ENCODE peak calls at places on chromosome 22, in seven cellular contexts. One of them, this sample, is unnamed.

GRCh38 chr22:41229730-41230398 is 10.9 kb downstream of the CHADL start:
- DNase-seq in fibroblast of lung: no peak
- DNase-seq in PC-9: no peak
- DNase-seq in GM23338: no peak
- DNase-seq in GM12878: no peak
- DNase-seq in HCT116: no peak
- DNase-seq in PC-3: no peak
- DNase-seq in this sample: no peak

GRCh38 chr22:48099251-48099650 is 1336.8 kb downstream of the TBC1D22A start:
- DNase-seq in fibroblast of lung: no peak
- DNase-seq in PC-9: no peak
- DNase-seq in GM23338: no peak
- DNase-seq in GM12878: no peak
- DNase-seq in HCT116: no peak
- DNase-seq in PC-3: no peak
- DNase-seq in this sample: no peak

GRCh38 chr22:33652596-33652995 is 267.7 kb downstream of the LARGE1 start:
- DNase-seq in fibroblast of lung: peak
- DNase-seq in PC-9: peak
- DNase-seq in GM23338: no peak
- DNase-seq in GM12878: no peak
- DNase-seq in HCT116: no peak
- DNase-seq in PC-3: no peak
- DNase-seq in this sample: no peak

GRCh38 chr22:19797086-19797485 is 36.5 kb downstream of the TBX1 start:
- DNase-seq in fibroblast of lung: no peak
- DNase-seq in PC-9: no peak
- DNase-seq in GM23338: no peak
- DNase-seq in GM12878: no peak
- DNase-seq in HCT116: no peak
- DNase-seq in PC-3: no peak
- DNase-seq in this sample: no peak

GRCh38 chr22:44348963-44349950 is 36.5 kb upstream of the SHISAL1 start:
- DNase-seq in fibroblast of lung: no peak
- DNase-seq in PC-9: no peak
- DNase-seq in GM23338: no peak
- DNase-seq in GM12878: no peak
- DNase-seq in HCT116: no peak
- DNase-seq in PC-3: no peak
- DNase-seq in this sample: no peak

GRCh38 chr22:20164863-20165262 is 14.0 kb upstream of the CCDC188 start:
- DNase-seq in fibroblast of lung: no peak
- DNase-seq in PC-9: no peak
- DNase-seq in GM23338: no peak
- DNase-seq in GM12878: no peak
- DNase-seq in HCT116: no peak
- DNase-seq in PC-3: no peak
- DNase-seq in this sample: no peak

GRCh38 chr22:20211997-20212753 is 55.9 kb downstream of the RTN4R start:
- DNase-seq in fibroblast of lung: peak
- DNase-seq in PC-9: no peak
- DNase-seq in GM23338: no peak
- DNase-seq in GM12878: no peak
- DNase-seq in HCT116: peak
- DNase-seq in PC-3: no peak
- DNase-seq in this sample: no peak

GRCh38 chr22:33108037-33108436 is 49.9 kb upstream of the SYN3 start:
- DNase-seq in fibroblast of lung: no peak
- DNase-seq in PC-9: no peak
- DNase-seq in GM23338: no peak
- DNase-seq in GM12878: no peak
- DNase-seq in HCT116: no peak
- DNase-seq in PC-3: no peak
- DNase-seq in this sample: no peak

GRCh38 chr22:24066872-24067271 is 55.8 kb downstream of the CABIN1 start:
- DNase-seq in fibroblast of lung: no peak
- DNase-seq in PC-9: no peak
- DNase-seq in GM23338: no peak
- DNase-seq in GM12878: no peak
- DNase-seq in HCT116: no peak
- DNase-seq in PC-3: no peak
- DNase-seq in this sample: no peak

GRCh38 chr22:42282252-42282942 is 11.9 kb upstream of the TCF20 start:
- DNase-seq in fibroblast of lung: no peak
- DNase-seq in PC-9: no peak
- DNase-seq in GM23338: no peak
- DNase-seq in GM12878: no peak
- DNase-seq in HCT116: no peak
- DNase-seq in PC-3: no peak
- DNase-seq in this sample: no peak

GRCh38 chr22:48492371-48493320 is 1335.0 kb downstream of the BRD1 start:
- DNase-seq in fibroblast of lung: peak
- DNase-seq in PC-9: peak
- DNase-seq in GM23338: peak
- DNase-seq in GM12878: peak
- DNase-seq in HCT116: peak
- DNase-seq in PC-3: peak
- DNase-seq in this sample: peak

GRCh38 chr22:43553451-43554258 is 141.8 kb downstream of the MPPED1 start:
- DNase-seq in fibroblast of lung: no peak
- DNase-seq in PC-9: no peak
- DNase-seq in GM23338: no peak
- DNase-seq in GM12878: no peak
- DNase-seq in HCT116: no peak
- DNase-seq in PC-3: no peak
- DNase-seq in this sample: no peak

GRCh38 chr22:20111045-20111688 is 4.7 kb upstream of the RANBP1 start:
- DNase-seq in fibroblast of lung: no peak
- DNase-seq in PC-9: no peak
- DNase-seq in GM23338: peak
- DNase-seq in GM12878: no peak
- DNase-seq in HCT116: peak
- DNase-seq in PC-3: peak
- DNase-seq in this sample: peak

GRCh38 chr22:46353483-46354105 is 18.1 kb downstream of the TRMU start:
- DNase-seq in fibroblast of lung: peak
- DNase-seq in PC-9: no peak
- DNase-seq in GM23338: no peak
- DNase-seq in GM12878: no peak
- DNase-seq in HCT116: no peak
- DNase-seq in PC-3: no peak
- DNase-seq in this sample: no peak

GRCh38 chr22:20430641-20431519 is 6.7 kb downstream of the SCARF2 start:
- DNase-seq in fibroblast of lung: peak
- DNase-seq in PC-9: no peak
- DNase-seq in GM23338: peak
- DNase-seq in GM12878: no peak
- DNase-seq in HCT116: peak
- DNase-seq in PC-3: peak
- DNase-seq in this sample: peak

GRCh38 chr22:22930222-22930497 is 42.5 kb downstream of the IGLL5 start:
- DNase-seq in fibroblast of lung: no peak
- DNase-seq in PC-9: no peak
- DNase-seq in GM23338: no peak
- DNase-seq in GM12878: no peak
- DNase-seq in HCT116: no peak
- DNase-seq in PC-3: no peak
- DNase-seq in this sample: no peak

GRCh38 chr22:46075764-46076531 is 74.4 kb upstream of the PPARA start:
- DNase-seq in fibroblast of lung: no peak
- DNase-seq in PC-9: no peak
- DNase-seq in GM23338: no peak
- DNase-seq in GM12878: no peak
- DNase-seq in HCT116: no peak
- DNase-seq in PC-3: no peak
- DNase-seq in this sample: no peak

GRCh38 chr22:39448205-39449054 is 8.4 kb upstream of the MGAT3 start:
- DNase-seq in fibroblast of lung: no peak
- DNase-seq in PC-9: peak
- DNase-seq in GM23338: no peak
- DNase-seq in GM12878: no peak
- DNase-seq in HCT116: no peak
- DNase-seq in PC-3: peak
- DNase-seq in this sample: no peak

GRCh38 chr22:48515571-48516200 is 1312.0 kb downstream of the BRD1 start:
- DNase-seq in fibroblast of lung: no peak
- DNase-seq in PC-9: no peak
- DNase-seq in GM23338: no peak
- DNase-seq in GM12878: no peak
- DNase-seq in HCT116: no peak
- DNase-seq in PC-3: no peak
- DNase-seq in this sample: no peak

GRCh38 chr22:27630754-27631153 is 170.8 kb downstream of the MN1 start:
- DNase-seq in fibroblast of lung: no peak
- DNase-seq in PC-9: no peak
- DNase-seq in GM23338: peak
- DNase-seq in GM12878: no peak
- DNase-seq in HCT116: no peak
- DNase-seq in PC-3: no peak
- DNase-seq in this sample: peak

GRCh38 chr22:24763872-24764485 is 10.5 kb downstream of the PIWIL3 start:
- DNase-seq in fibroblast of lung: no peak
- DNase-seq in PC-9: no peak
- DNase-seq in GM23338: peak
- DNase-seq in GM12878: no peak
- DNase-seq in HCT116: no peak
- DNase-seq in PC-3: no peak
- DNase-seq in this sample: no peak

GRCh38 chr22:25048659-25049657 is 96.4 kb downstream of the KIAA1671 start:
- DNase-seq in fibroblast of lung: peak
- DNase-seq in PC-9: peak
- DNase-seq in GM23338: peak
- DNase-seq in GM12878: no peak
- DNase-seq in HCT116: peak
- DNase-seq in PC-3: peak
- DNase-seq in this sample: peak

GRCh38 chr22:22920910-22921550 is 33.4 kb downstream of the IGLL5 start:
- DNase-seq in fibroblast of lung: no peak
- DNase-seq in PC-9: no peak
- DNase-seq in GM23338: no peak
- DNase-seq in GM12878: no peak
- DNase-seq in HCT116: no peak
- DNase-seq in PC-3: no peak
- DNase-seq in this sample: no peak

DNA sequence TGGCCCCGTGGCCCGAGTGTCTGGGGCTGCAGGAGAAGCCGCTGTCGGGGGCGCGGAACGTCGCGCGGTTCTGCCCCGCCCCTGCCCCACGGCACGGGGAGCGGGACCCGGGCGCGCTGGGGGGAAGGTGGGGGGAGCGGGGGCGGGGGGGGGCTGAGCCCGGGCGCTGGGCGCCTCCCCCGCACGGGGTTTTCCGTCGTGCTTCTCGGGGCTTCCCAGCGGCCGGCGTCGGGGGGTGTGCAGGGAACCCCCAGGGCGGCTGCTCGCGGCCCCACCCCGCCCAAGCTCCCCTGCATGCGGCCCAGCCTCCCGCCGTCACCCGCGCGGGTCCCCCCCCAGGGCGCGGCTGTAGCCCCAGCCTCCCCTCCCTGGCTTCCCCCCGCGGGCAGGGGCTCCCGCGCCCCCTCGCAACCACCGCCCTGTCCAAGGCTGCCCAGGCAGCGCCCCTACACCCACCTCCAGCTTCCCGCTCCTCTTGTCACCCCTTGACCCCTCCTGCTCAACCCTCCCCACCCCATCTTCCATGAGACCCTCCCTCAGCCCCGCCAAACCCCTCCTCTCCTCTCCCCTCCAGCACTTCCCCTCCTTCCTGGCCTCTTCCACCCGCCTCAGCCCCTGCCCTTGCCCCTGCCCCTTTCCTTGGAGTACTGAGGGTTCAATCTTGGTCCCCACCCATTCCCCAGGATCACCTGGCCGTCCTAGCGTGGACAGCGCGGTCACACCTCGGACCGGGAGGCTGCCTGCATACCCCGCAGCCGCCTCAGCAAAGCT is 1.7 kb downstream of the IL17REL start:
- DNase-seq in fibroblast of lung: no peak
- DNase-seq in PC-9: no peak
- DNase-seq in GM23338: no peak
- DNase-seq in GM12878: no peak
- DNase-seq in HCT116: no peak
- DNase-seq in PC-3: no peak
- DNase-seq in this sample: no peak
- TF ChIP-seq EZH2 in fibroblast of lung: peak
- TF ChIP-seq EZH2 in PC-9: no peak
- TF ChIP-seq EZH2 in GM23338: peak
- TF ChIP-seq EZH2 in GM12878: no peak
- TF ChIP-seq EZH2 in HCT116: no peak
- TF ChIP-seq EZH2 in PC-3: no peak
- TF ChIP-seq EZH2 in this sample: peak

GRCh38 chr22:28710112-28710888 is 30.7 kb upstream of the TTC28 start:
- DNase-seq in fibroblast of lung: peak
- DNase-seq in PC-9: peak
- DNase-seq in GM23338: no peak
- DNase-seq in GM12878: no peak
- DNase-seq in HCT116: no peak
- DNase-seq in PC-3: peak
- DNase-seq in this sample: no peak
- H3K4me3 ChIP-seq in fibroblast of lung: no peak
- H3K4me3 ChIP-seq in PC-9: no peak
- H3K4me3 ChIP-seq in GM23338: no peak
- H3K4me3 ChIP-seq in GM12878: no peak
- H3K4me3 ChIP-seq in HCT116: no peak
- H3K4me3 ChIP-seq in PC-3: peak
- H3K4me3 ChIP-seq in this sample: no peak

GRCh38 chr22:21738081-21738480 is 2.5 kb upstream of the YPEL1 start:
- DNase-seq in fibroblast of lung: no peak
- DNase-seq in PC-9: no peak
- DNase-seq in GM23338: no peak
- DNase-seq in GM12878: no peak
- DNase-seq in HCT116: no peak
- DNase-seq in PC-3: no peak
- DNase-seq in this sample: no peak
- TF ChIP-seq EZH2 in fibroblast of lung: no peak
- TF ChIP-seq EZH2 in PC-9: no peak
- TF ChIP-seq EZH2 in GM23338: no peak
- TF ChIP-seq EZH2 in GM12878: no peak
- TF ChIP-seq EZH2 in HCT116: no peak
- TF ChIP-seq EZH2 in PC-3: no peak
- TF ChIP-seq EZH2 in this sample: no peak

DNA sequence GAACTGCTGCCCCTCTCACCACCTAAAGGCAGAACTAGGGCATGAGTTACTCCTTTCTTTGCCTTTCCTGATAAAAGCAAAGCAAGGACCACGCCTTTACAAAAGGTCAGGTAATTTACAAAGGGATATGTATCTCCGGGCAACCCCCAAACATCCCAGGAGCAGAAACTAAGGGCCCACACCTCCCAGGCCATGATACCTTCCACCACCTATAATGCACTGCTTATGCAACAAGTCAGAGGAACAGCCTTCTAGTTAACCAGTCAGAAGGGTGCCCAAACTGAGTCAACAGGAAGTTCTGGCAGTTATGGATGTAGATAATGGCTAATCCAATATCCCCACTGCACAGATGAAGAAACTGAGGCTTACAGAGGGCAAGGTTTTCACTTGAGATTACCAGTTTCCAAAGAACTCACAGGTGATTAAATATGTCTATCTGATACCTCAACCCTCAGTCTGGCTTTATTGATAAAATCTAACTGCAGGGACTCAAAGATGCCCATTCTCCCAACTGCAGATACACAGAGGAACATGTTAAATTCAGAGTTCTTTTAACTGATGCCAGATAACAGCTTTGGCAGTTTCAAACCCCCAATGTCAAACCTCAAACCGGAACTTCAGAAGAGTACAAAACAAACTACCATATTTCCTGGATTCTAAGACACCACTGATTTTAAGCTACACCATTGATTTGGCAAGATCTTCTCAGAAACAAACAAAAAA is 16.8 kb upstream of the CASTOR1 start:
- DNase-seq in fibroblast of lung: no peak
- DNase-seq in PC-9: peak
- DNase-seq in GM23338: no peak
- DNase-seq in GM12878: no peak
- DNase-seq in HCT116: no peak
- DNase-seq in PC-3: no peak
- DNase-seq in this sample: no peak
- H3K4me3 ChIP-seq in fibroblast of lung: no peak
- H3K4me3 ChIP-seq in PC-9: peak
- H3K4me3 ChIP-seq in GM23338: no peak
- H3K4me3 ChIP-seq in GM12878: peak
- H3K4me3 ChIP-seq in HCT116: no peak
- H3K4me3 ChIP-seq in PC-3: no peak
- H3K4me3 ChIP-seq in this sample: no peak